ENCODE peak calls at places on chromosomes 1 and 21, in eight cellular contexts. One of them, this sample, is unnamed.
A peak's percentile ranks its signal among the peaks of the same experiment; 100 is the strongest.

GRCh38 chr21:45073301-45074047 is 906 bp upstream of the ADARB1 start:
- DNase-seq in Peyer's patch: peak; percentile 39
- DNase-seq in colonic mucosa: peak; percentile 38
- DNase-seq in upper lobe of right lung: peak; percentile 71
- DNase-seq in DND-41: no peak
- DNase-seq in H9: no peak
- DNase-seq in mammary epithelial cell: no peak
- DNase-seq in fibroblast of lung: no peak
- DNase-seq in this sample: no peak

GRCh38 chr1:82538876-82539275 is 738.1 kb downstream of the ADGRL2 start:
- DNase-seq in Peyer's patch: no peak
- DNase-seq in colonic mucosa: no peak
- DNase-seq in upper lobe of right lung: no peak
- DNase-seq in DND-41: no peak
- DNase-seq in H9: no peak
- DNase-seq in mammary epithelial cell: peak; percentile 37
- DNase-seq in fibroblast of lung: peak; percentile 78
- DNase-seq in this sample: no peak

GRCh38 chr1:37394574-37395464 is 79.6 kb upstream of the ZC3H12A start:
- DNase-seq in Peyer's patch: no peak
- DNase-seq in colonic mucosa: no peak
- DNase-seq in upper lobe of right lung: no peak
- DNase-seq in DND-41: no peak
- DNase-seq in H9: peak; percentile 95
- DNase-seq in mammary epithelial cell: no peak
- DNase-seq in fibroblast of lung: no peak
- DNase-seq in this sample: no peak

GRCh38 chr21:14691924-14692323 is 145.8 kb upstream of the SAMSN1 start:
- DNase-seq in Peyer's patch: no peak
- DNase-seq in colonic mucosa: no peak
- DNase-seq in upper lobe of right lung: no peak
- DNase-seq in DND-41: peak; percentile 32
- DNase-seq in H9: no peak
- DNase-seq in mammary epithelial cell: no peak
- DNase-seq in fibroblast of lung: no peak
- DNase-seq in this sample: no peak

GRCh38 chr1:21216835-21217811 is 40.4 kb upstream of the EIF4G3 start:
- DNase-seq in Peyer's patch: peak; percentile 64
- DNase-seq in colonic mucosa: peak; percentile 74
- DNase-seq in upper lobe of right lung: no peak
- DNase-seq in DND-41: peak; percentile 72
- DNase-seq in H9: peak; percentile 71
- DNase-seq in mammary epithelial cell: peak; percentile 61
- DNase-seq in fibroblast of lung: peak; percentile 26
- DNase-seq in this sample: peak; percentile 63

GRCh38 chr1:74236440-74236839 is 1.3 kb downstream of the TNNI3K start:
- DNase-seq in Peyer's patch: no peak
- DNase-seq in colonic mucosa: no peak
- DNase-seq in upper lobe of right lung: no peak
- DNase-seq in DND-41: no peak
- DNase-seq in H9: no peak
- DNase-seq in mammary epithelial cell: no peak
- DNase-seq in fibroblast of lung: no peak
- DNase-seq in this sample: no peak

GRCh38 chr1:24659993-24660665 is 17.0 kb downstream of the SRRM1 start:
- DNase-seq in Peyer's patch: no peak
- DNase-seq in colonic mucosa: no peak
- DNase-seq in upper lobe of right lung: no peak
- DNase-seq in DND-41: no peak
- DNase-seq in H9: no peak
- DNase-seq in mammary epithelial cell: no peak
- DNase-seq in fibroblast of lung: peak; percentile 36
- DNase-seq in this sample: no peak

GRCh38 chr1:9630331-9631081 is 21.0 kb upstream of the PIK3CD start:
- DNase-seq in Peyer's patch: peak; percentile 48
- DNase-seq in colonic mucosa: no peak
- DNase-seq in upper lobe of right lung: no peak
- DNase-seq in DND-41: peak; percentile 33
- DNase-seq in H9: no peak
- DNase-seq in mammary epithelial cell: no peak
- DNase-seq in fibroblast of lung: no peak
- DNase-seq in this sample: peak; percentile 43

GRCh38 chr21:34807881-34808568 is 139.2 kb downstream of the CLIC6 start:
- DNase-seq in Peyer's patch: no peak
- DNase-seq in colonic mucosa: no peak
- DNase-seq in upper lobe of right lung: no peak
- DNase-seq in DND-41: no peak
- DNase-seq in H9: no peak
- DNase-seq in mammary epithelial cell: peak; percentile 96
- DNase-seq in fibroblast of lung: peak; percentile 94
- DNase-seq in this sample: peak; percentile 49

GRCh38 chr1:13992489-13993285 is 292.7 kb downstream of the PRDM2 start:
- DNase-seq in Peyer's patch: no peak
- DNase-seq in colonic mucosa: no peak
- DNase-seq in upper lobe of right lung: no peak
- DNase-seq in DND-41: no peak
- DNase-seq in H9: no peak
- DNase-seq in mammary epithelial cell: no peak
- DNase-seq in fibroblast of lung: no peak
- DNase-seq in this sample: no peak

GRCh38 chr1:61334718-61335589 is 252.6 kb downstream of the NFIA start:
- DNase-seq in Peyer's patch: no peak
- DNase-seq in colonic mucosa: no peak
- DNase-seq in upper lobe of right lung: no peak
- DNase-seq in DND-41: no peak
- DNase-seq in H9: no peak
- DNase-seq in mammary epithelial cell: no peak
- DNase-seq in fibroblast of lung: no peak
- DNase-seq in this sample: no peak

GRCh38 chr1:183272390-183272801 is 86.3 kb downstream of the LAMC2 start:
- DNase-seq in Peyer's patch: no peak
- DNase-seq in colonic mucosa: no peak
- DNase-seq in upper lobe of right lung: no peak
- DNase-seq in DND-41: no peak
- DNase-seq in H9: no peak
- DNase-seq in mammary epithelial cell: peak; percentile 74
- DNase-seq in fibroblast of lung: peak; percentile 96
- DNase-seq in this sample: no peak

GRCh38 chr1:154614887-154615286 is 6.9 kb upstream of the ADAR start:
- DNase-seq in Peyer's patch: no peak
- DNase-seq in colonic mucosa: no peak
- DNase-seq in upper lobe of right lung: no peak
- DNase-seq in DND-41: no peak
- DNase-seq in H9: peak; percentile 44
- DNase-seq in mammary epithelial cell: no peak
- DNase-seq in fibroblast of lung: no peak
- DNase-seq in this sample: no peak

GRCh38 chr1:15885701-15886612 is 38.5 kb downstream of the SPEN start:
- DNase-seq in Peyer's patch: peak; percentile 94
- DNase-seq in colonic mucosa: peak; percentile 99
- DNase-seq in upper lobe of right lung: peak; percentile 98
- DNase-seq in DND-41: no peak
- DNase-seq in H9: peak; percentile 91
- DNase-seq in mammary epithelial cell: peak; percentile 86
- DNase-seq in fibroblast of lung: peak; percentile 89
- DNase-seq in this sample: peak; percentile 8
- TF ChIP-seq CTCF in Peyer's patch: no peak
- TF ChIP-seq CTCF in colonic mucosa: no peak
- TF ChIP-seq CTCF in upper lobe of right lung: peak; percentile 27
- TF ChIP-seq CTCF in DND-41: no peak
- TF ChIP-seq CTCF in H9: no peak
- TF ChIP-seq CTCF in mammary epithelial cell: peak; percentile 15
- TF ChIP-seq CTCF in fibroblast of lung: peak; percentile 28
- TF ChIP-seq CTCF in this sample: no peak

GRCh38 chr1:164466429-164466828 is 92.6 kb upstream of the PBX1 start:
- DNase-seq in Peyer's patch: no peak
- DNase-seq in colonic mucosa: no peak
- DNase-seq in upper lobe of right lung: no peak
- DNase-seq in DND-41: no peak
- DNase-seq in H9: no peak
- DNase-seq in mammary epithelial cell: no peak
- DNase-seq in fibroblast of lung: peak; percentile 36
- DNase-seq in this sample: no peak
- H3K9me3 ChIP-seq in Peyer's patch: no peaks in the 10 kb centered on the region
- H3K9me3 ChIP-seq in colonic mucosa: no peaks in the 10 kb centered on the region
- H3K9me3 ChIP-seq in upper lobe of right lung: no peaks in the 10 kb centered on the region
- H3K9me3 ChIP-seq in DND-41: no peaks in the 10 kb centered on the region
- H3K9me3 ChIP-seq in H9: no peaks in the 10 kb centered on the region
- H3K9me3 ChIP-seq in mammary epithelial cell: no peaks in the 10 kb centered on the region
- H3K9me3 ChIP-seq in fibroblast of lung: no peaks in the 10 kb centered on the region
- H3K9me3 ChIP-seq in this sample: no peaks in the 10 kb centered on the region

GRCh38 chr1:156751724-156752481 is 428 bp upstream of the HDGF start:
- DNase-seq in Peyer's patch: peak; percentile 98
- DNase-seq in colonic mucosa: peak; percentile 99
- DNase-seq in upper lobe of right lung: peak; percentile 99
- DNase-seq in DND-41: peak; percentile 99
- DNase-seq in H9: peak; percentile 97
- DNase-seq in mammary epithelial cell: peak; percentile 94
- DNase-seq in fibroblast of lung: peak; percentile 98
- DNase-seq in this sample: peak; percentile 98
- H3K27ac ChIP-seq in Peyer's patch: peak overlapping the region; percentile 99
- H3K27ac ChIP-seq in colonic mucosa: peak overlapping the region; percentile 94
- H3K27ac ChIP-seq in upper lobe of right lung: peak overlapping the region; percentile 98
- H3K27ac ChIP-seq in DND-41: peak overlapping the region; percentile 91
- H3K27ac ChIP-seq in H9: peak overlapping the region; percentile 50
- H3K27ac ChIP-seq in mammary epithelial cell: peak overlapping the region; percentile 100
- H3K27ac ChIP-seq in fibroblast of lung: peak overlapping the region; percentile 95
- H3K27ac ChIP-seq in this sample: peak overlapping the region; percentile 61

DNA sequence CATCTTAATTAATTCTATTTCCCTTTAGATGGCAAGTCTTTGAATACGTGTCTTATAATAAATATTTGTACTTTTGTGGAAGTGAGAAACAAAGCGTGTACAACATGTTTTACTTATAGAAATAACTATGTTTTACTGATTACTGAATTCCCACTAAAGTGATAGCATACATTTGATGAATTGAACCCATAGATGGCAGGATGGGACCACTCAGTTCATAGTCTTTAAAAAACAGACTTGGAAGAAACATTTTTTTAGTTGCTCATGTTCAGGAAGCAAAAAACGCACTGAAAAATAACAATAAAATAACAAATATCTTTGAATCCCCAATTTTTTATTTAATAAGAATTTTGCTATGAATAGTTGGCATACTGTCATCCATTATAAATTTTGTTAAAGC is 507.1 kb upstream of the ZRANB2 start:
- DNase-seq in Peyer's patch: no peak
- DNase-seq in colonic mucosa: no peak
- DNase-seq in upper lobe of right lung: no peak
- DNase-seq in DND-41: peak; percentile 30
- DNase-seq in H9: no peak
- DNase-seq in mammary epithelial cell: peak; percentile 18
- DNase-seq in fibroblast of lung: peak; percentile 15
- DNase-seq in this sample: no peak
- TF ChIP-seq CTCF in Peyer's patch: no peak
- TF ChIP-seq CTCF in colonic mucosa: no peak
- TF ChIP-seq CTCF in upper lobe of right lung: peak; percentile 35
- TF ChIP-seq CTCF in DND-41: peak; percentile 59
- TF ChIP-seq CTCF in H9: peak; percentile 52
- TF ChIP-seq CTCF in mammary epithelial cell: peak; percentile 34
- TF ChIP-seq CTCF in fibroblast of lung: peak; percentile 27
- TF ChIP-seq CTCF in this sample: no peak

GRCh38 chr1:107862064-107862463 is 102.9 kb downstream of the VAV3 start:
- DNase-seq in Peyer's patch: no peak
- DNase-seq in colonic mucosa: no peak
- DNase-seq in upper lobe of right lung: no peak
- DNase-seq in DND-41: peak; percentile 71
- DNase-seq in H9: no peak
- DNase-seq in mammary epithelial cell: no peak
- DNase-seq in fibroblast of lung: no peak
- DNase-seq in this sample: no peak

GRCh38 chr1:107866870-107867269 is 98.1 kb downstream of the VAV3 start:
- DNase-seq in Peyer's patch: no peak
- DNase-seq in colonic mucosa: no peak
- DNase-seq in upper lobe of right lung: no peak
- DNase-seq in DND-41: no peak
- DNase-seq in H9: no peak
- DNase-seq in mammary epithelial cell: no peak
- DNase-seq in fibroblast of lung: no peak
- DNase-seq in this sample: no peak

GRCh38 chr1:107867422-107867821 is 97.6 kb downstream of the VAV3 start:
- DNase-seq in Peyer's patch: no peak
- DNase-seq in colonic mucosa: no peak
- DNase-seq in upper lobe of right lung: no peak
- DNase-seq in DND-41: no peak
- DNase-seq in H9: peak; percentile 88
- DNase-seq in mammary epithelial cell: no peak
- DNase-seq in fibroblast of lung: no peak
- DNase-seq in this sample: no peak

GRCh38 chr1:107865627-107866026 is 99.4 kb downstream of the VAV3 start:
- DNase-seq in Peyer's patch: no peak
- DNase-seq in colonic mucosa: no peak
- DNase-seq in upper lobe of right lung: no peak
- DNase-seq in DND-41: peak; percentile 71
- DNase-seq in H9: no peak
- DNase-seq in mammary epithelial cell: no peak
- DNase-seq in fibroblast of lung: no peak
- DNase-seq in this sample: no peak

DNA sequence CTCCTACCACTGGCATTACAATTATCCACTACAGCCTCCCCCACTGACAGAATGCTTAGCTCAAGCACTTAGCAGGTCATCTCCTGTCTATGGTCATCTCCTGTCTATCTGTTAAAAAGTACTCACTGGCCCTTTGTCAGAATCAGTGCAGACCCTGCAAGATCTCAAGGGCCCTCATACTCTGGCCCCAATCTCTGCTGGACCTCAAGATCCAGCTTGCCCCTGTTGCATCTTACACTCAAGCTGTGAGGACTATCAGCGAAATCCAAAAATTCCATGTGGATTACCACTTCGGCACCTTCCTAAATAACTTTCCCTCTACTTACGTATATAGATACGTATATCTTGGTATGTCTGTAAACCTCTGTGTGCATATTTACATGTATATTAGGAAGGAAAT is 101.6 kb downstream of the VAV3 start:
- DNase-seq in Peyer's patch: no peak
- DNase-seq in colonic mucosa: no peak
- DNase-seq in upper lobe of right lung: no peak
- DNase-seq in DND-41: no peak
- DNase-seq in H9: no peak
- DNase-seq in mammary epithelial cell: no peak
- DNase-seq in fibroblast of lung: no peak
- DNase-seq in this sample: no peak
- H3K9me3 ChIP-seq in Peyer's patch: no peaks in the 10 kb centered on the region
- H3K9me3 ChIP-seq in colonic mucosa: no peaks in the 10 kb centered on the region
- H3K9me3 ChIP-seq in upper lobe of right lung: no peaks in the 10 kb centered on the region
- H3K9me3 ChIP-seq in DND-41: peaks cover 16% of the 10 kb centered on the region
- H3K9me3 ChIP-seq in H9: no peaks in the 10 kb centered on the region
- H3K9me3 ChIP-seq in mammary epithelial cell: no peaks in the 10 kb centered on the region
- H3K9me3 ChIP-seq in fibroblast of lung: no peaks in the 10 kb centered on the region
- H3K9me3 ChIP-seq in this sample: peaks cover 12% of the 10 kb centered on the region